ENCODE peak calls at places on chromosomes 13 and 19, in ten cellular contexts. Q, W, I, J, F, C, N, L, G and Z are unnamed samples.

GRCh38 chr13:109151255-109151654 is 521.8 kb downstream of the MYO16 start:
- DNase-seq in W (no peak), J (no peak), C (no peak), F (no peak), L (no peak), N (no peak), Q (no peak), G (no peak), I (no peak), Z (no peak)

GRCh38 chr19:31974941-31975340 is 370.5 kb upstream of the ZNF507 start:
- DNase-seq in F (no peak), J (no peak), C (no peak), G (no peak), Q (no peak), I (no peak), L (no peak), N (no peak), W (no peak), Z (no peak)

GRCh38 chr13:102195566-102196462 is 206.0 kb downstream of the FGF14 start:
- DNase-seq in C (no peak), Q (no peak), G (no peak), L (no peak), I (peak; percentile 7), W (peak; percentile 47), J (no peak), N (peak; percentile 61), F (no peak), Z (no peak)

GRCh38 chr13:113920606-113921306 is 53.1 kb downstream of the C13orf46 start:
- DNase-seq in N (no peak), W (no peak), J (no peak), Q (no peak), C (no peak), F (no peak), G (no peak), I (no peak), L (no peak), Z (no peak)

GRCh38 chr13:38566023-38566422 is 120.9 kb upstream of the FREM2 start:
- DNase-seq in I (no peak), F (no peak), W (no peak), J (no peak), G (no peak), C (no peak), Q (no peak), L (no peak), N (no peak), Z (no peak)

GRCh38 chr13:24272452-24273161 is 36.8 kb upstream of the C1QTNF9 start:
- DNase-seq in W (no peak), N (no peak), C (no peak), F (no peak), J (no peak), G (no peak), L (no peak), I (no peak), Q (peak; percentile 37), Z (no peak)

GRCh38 chr19:41591951-41592562 is 16.1 kb downstream of the CEACAM21 start:
- DNase-seq in I (no peak), Q (no peak), J (no peak), F (no peak), L (no peak), C (no peak), G (no peak), W (no peak), N (no peak), Z (no peak)

GRCh38 chr13:90793261-90793785 is 554.2 kb upstream of the MIR17HG start:
- DNase-seq in J (no peak), W (no peak), Q (no peak), N (peak; percentile 27), F (no peak), G (no peak), L (no peak), C (no peak), I (no peak), Z (peak; percentile 16)

GRCh38 chr19:4748589-4748988 is 24.9 kb upstream of the DPP9 start:
- DNase-seq in N (no peak), Q (no peak), G (no peak), C (no peak), W (no peak), I (no peak), J (no peak), F (no peak), L (no peak), Z (no peak)

GRCh38 chr19:38361633-38362075 is 12.7 kb upstream of the PSMD8 start:
- DNase-seq in W (peak; percentile 57), L (peak; percentile 2), N (peak; percentile 87), F (peak; percentile 60), I (peak; percentile 49), J (peak; percentile 32), G (peak; percentile 72), C (peak; percentile 88), Q (peak; percentile 83), Z (peak; percentile 92)

GRCh38 chr19:44653977-44654784 is 10.5 kb downstream of the PVR start:
- DNase-seq in Q (peak; percentile 82), N (peak; percentile 71), J (no peak), F (peak; percentile 83), C (peak; percentile 91), W (peak; percentile 43), L (no peak), I (peak; percentile 43), G (peak; percentile 85), Z (peak; percentile 68)

GRCh38 chr19:2207991-2208860 is 27.9 kb downstream of the PLEKHJ1 start:
- DNase-seq in G (peak; percentile 74), I (peak; percentile 74), W (peak; percentile 57), C (no peak), Q (peak; percentile 63), N (peak; percentile 97), L (no peak), F (no peak), J (no peak), Z (peak; percentile 57)